ENCODE peak calls at places on chromosomes 11 and 22, in eight cellular contexts. Z is IMR-90, X is A549, S is K562, W is GM12878, A is H1, F is HepG2, Q is SK-N-SH. P is an unnamed sample.

GRCh38 chr22:17035246-17035645 is 27.2 kb upstream of the GAB4 start:
- DNase-seq in Z (no peak), X (no peak), S (no peak), W (no peak), A (no peak), F (no peak), Q (no peak), P (no peak)

GRCh38 chr22:32707971-32708370 is 93.5 kb upstream of the TIMP3 start:
- DNase-seq in Z (no peak), X (no peak), S (no peak), W (no peak), A (no peak), F (no peak), Q (no peak), P (no peak)

GRCh38 chr11:76918941-76919386 is 58.2 kb downstream of the ACER3 start:
- DNase-seq in Z (peak), X (peak), S (peak), W (peak), A (no peak), F (peak), Q (peak), P (peak)

GRCh38 chr22:46085831-46086576 is 64.3 kb upstream of the PPARA start:
- DNase-seq in Z (no peak), X (peak), S (peak), W (no peak), A (no peak), F (no peak), Q (no peak), P (peak)

GRCh38 chr11:35009941-35010337 is 93.5 kb downstream of the PDHX start:
- DNase-seq in Z (no peak), X (peak), S (no peak), W (no peak), A (no peak), F (no peak), Q (no peak), P (no peak)

GRCh38 chr22:19523240-19524169 is 705 bp downstream of the CLDN5 start:
- DNase-seq in Z (peak), X (no peak), S (peak), W (no peak), A (no peak), F (no peak), Q (peak), P (no peak)

GRCh38 chr11:87726511-87726910 is 448.7 kb downstream of the RAB38 start:
- DNase-seq in Z (no peak), X (no peak), S (no peak), W (no peak), A (no peak), F (no peak), Q (no peak), P (no peak)

GRCh38 chr11:16956538-16957153 is 57.6 kb downstream of the PLEKHA7 start:
- DNase-seq in Z (no peak), X (no peak), S (no peak), W (no peak), A (peak), F (no peak), Q (no peak), P (peak)

GRCh38 chr11:114044042-114044871 is 15.3 kb upstream of the ZBTB16 start:
- DNase-seq in Z (no peak), X (peak), S (no peak), W (no peak), A (no peak), F (no peak), Q (no peak), P (no peak)

GRCh38 chr22:27327981-27328721 is 473.4 kb downstream of the MN1 start:
- DNase-seq in Z (no peak), X (peak), S (no peak), W (no peak), A (no peak), F (no peak), Q (no peak), P (no peak)

GRCh38 chr11:68012843-68013610 is 2.9 kb downstream of the ALDH3B1 start:
- DNase-seq in Z (peak), X (peak), S (no peak), W (no peak), A (no peak), F (peak), Q (no peak), P (peak)

GRCh38 chr11:112161012-112161411 is 2.9 kb downstream of the IL18 start:
- DNase-seq in Z (no peak), X (no peak), S (no peak), W (no peak), A (no peak), F (no peak), Q (no peak), P (no peak)

GRCh38 chr11:126090452-126090851 is 27.8 kb upstream of the CDON start:
- DNase-seq in Z (no peak), X (no peak), S (no peak), W (no peak), A (no peak), F (no peak), Q (no peak), P (no peak)

GRCh38 chr22:49010086-49010863 is 817.4 kb downstream of the BRD1 start:
- DNase-seq in Z (no peak), X (no peak), S (no peak), W (no peak), A (no peak), F (no peak), Q (peak), P (no peak)

GRCh38 chr11:65468874-65469333 is 29.9 kb upstream of the MALAT1 start:
- DNase-seq in Z (no peak), X (peak), S (peak), W (no peak), A (no peak), F (peak), Q (peak), P (peak)

GRCh38 chr11:72842644-72843330 is 28.6 kb downstream of the ATG16L2 start:
- DNase-seq in Z (no peak), X (no peak), S (no peak), W (no peak), A (no peak), F (no peak), Q (no peak), P (no peak)

DNA sequence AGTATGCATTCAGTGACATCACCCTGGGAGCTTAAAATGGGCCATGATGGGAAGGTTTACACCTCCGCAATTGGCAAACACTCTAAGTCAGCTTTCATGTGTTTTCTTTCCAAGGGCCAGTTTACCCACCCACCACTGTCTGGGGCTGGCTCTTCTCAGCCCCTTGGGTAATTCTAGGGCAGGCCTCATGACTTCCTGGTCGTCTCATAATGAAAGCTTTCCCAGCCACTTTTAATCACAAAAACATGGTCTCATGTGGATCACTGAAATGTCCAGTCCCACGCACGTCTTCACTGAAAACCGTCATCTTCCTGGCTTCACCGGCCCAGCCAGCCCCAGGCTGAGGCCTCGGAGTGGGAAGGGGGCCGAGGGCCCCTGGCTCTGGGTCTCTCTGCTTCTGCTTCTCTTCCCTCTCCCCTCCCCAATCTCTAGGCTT is 58.5 kb upstream of the ANO1 start:
- DNase-seq in Z (peak), X (no peak), S (no peak), W (no peak), A (no peak), F (no peak), Q (no peak), P (no peak)
- H3K27ac ChIP-seq in Z (no peak), X (no peak), S (no peak), W (no peak), A (no peak), F (no peak), Q (no peak), P (no peak)

GRCh38 chr11:13277719-13278619 is at the start of gene BMAL1:
- DNase-seq in Z (no peak), X (no peak), S (no peak), W (no peak), A (no peak), F (no peak), Q (peak), P (no peak)
- TF ChIP-seq RAD21 in Z (no peak), X (no peak), S (no peak), W (no peak), A (no peak), F (no peak), Q (no peak), P (no peak)

GRCh38 chr11:124673333-124674167 is at the start of the genes SIAE and SPA17:
- DNase-seq in Z (peak), X (peak), S (peak), W (peak), A (peak), F (peak), Q (peak), P (peak)
- H3K27ac ChIP-seq in Z (peak), X (peak), S (peak), W (peak), A (no peak), F (peak), Q (peak), P (peak)

GRCh38 chr11:120527111-120527748 is 15.7 kb downstream of the GRIK4 start:
- DNase-seq in Z (peak), X (no peak), S (no peak), W (no peak), A (peak), F (no peak), Q (peak), P (no peak)
- TF ChIP-seq RAD21 in Z (no peak), X (no peak), S (no peak), W (no peak), A (peak), F (no peak), Q (peak), P (no peak)

DNA sequence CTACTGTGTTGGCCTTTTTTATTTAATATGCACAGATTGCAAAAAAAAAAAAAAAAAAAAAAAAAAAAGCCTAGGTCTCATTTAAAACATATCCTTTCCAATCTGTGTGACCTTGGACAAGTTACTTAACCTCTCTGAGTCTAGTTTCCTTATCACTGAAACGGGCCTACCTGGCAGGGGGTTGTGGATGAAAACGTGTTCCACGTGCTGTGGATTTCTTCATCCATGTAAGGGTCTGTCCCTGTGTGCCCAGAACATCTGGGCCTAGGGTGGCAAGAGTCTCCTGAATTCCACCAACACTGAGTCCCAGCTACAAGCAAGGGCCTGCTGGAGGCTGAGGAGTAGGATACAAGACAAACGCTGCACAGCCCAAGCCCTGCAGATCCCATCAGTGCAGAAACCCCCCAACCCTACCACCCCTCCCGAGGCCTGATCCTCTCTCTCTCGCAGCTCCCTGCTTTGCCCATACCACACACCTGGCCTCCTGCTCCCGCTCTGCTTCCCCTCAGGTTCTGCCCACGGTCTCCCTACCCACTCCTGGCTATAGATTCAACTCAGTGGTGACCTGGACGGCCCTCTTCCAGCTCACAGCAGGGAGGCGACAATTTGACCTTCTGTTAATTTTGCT is 4.7 kb upstream of the GNAZ start:
- DNase-seq in Z (no peak), X (no peak), S (peak), W (no peak), A (no peak), F (no peak), Q (peak), P (no peak)
- H3K27ac ChIP-seq in Z (no peak), X (no peak), S (no peak), W (no peak), A (no peak), F (no peak), Q (no peak), P (no peak)

DNA sequence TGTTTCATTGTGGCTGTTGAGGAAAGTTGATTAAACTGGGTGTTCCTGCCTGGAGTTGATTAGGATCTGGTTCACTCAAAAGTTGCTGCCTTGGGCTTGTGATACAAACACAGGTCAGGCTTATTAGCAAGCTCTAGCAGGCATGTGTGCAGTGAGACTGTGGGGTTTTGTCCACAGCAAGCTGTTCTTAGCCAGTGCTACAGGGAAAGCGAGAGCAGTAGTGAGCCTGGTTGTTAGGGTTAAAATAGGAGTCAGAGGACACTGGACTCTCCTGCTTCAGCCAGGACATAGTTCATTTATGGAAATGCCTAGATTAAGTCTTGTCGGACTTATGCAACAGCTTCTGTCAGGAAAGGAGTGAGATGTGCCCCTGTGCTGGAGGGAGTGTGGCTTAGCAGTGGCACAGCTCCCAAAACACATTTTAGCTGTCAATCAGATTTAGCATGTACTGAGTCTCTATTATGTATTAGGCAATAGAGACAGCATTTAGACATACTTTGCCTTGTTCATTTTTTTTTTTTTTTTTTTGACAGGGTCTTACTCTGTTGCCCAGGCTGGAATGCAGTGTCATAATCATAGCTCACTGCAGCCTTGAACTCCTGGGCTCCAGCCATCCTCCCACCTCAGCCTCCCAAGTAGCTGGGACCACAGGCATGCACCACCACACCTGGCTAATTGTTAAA is 8.7 kb downstream of the SNRPD3 start:
- DNase-seq in Z (no peak), X (no peak), S (no peak), W (no peak), A (no peak), F (peak), Q (no peak), P (no peak)
- TF ChIP-seq RAD21 in Z (no peak), X (no peak), S (no peak), W (no peak), A (no peak), F (no peak), Q (no peak), P (no peak)

DNA sequence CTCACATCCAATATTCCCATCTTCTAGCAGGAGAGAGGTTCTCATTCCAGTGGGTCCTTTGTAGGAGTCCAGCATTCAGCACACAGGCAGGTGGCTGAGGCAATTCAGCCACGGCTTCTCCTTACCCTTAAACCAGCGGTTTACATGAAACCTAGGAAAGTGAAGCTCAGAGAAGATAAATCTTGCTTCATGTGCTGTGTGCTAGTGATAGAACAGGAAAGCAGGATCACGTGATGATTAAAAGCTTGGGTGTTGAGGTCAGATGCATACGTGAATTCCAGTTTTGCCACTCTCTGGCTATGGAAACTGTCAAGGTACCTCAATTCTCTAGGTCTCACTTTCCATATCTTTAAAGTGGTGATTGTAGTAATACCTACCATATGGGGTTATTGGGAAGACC is 331.6 kb downstream of the INSC start:
- DNase-seq in Z (no peak), X (no peak), S (no peak), W (no peak), A (no peak), F (no peak), Q (no peak), P (no peak)
- H3K27ac ChIP-seq in Z (no peak), X (no peak), S (no peak), W (no peak), A (no peak), F (no peak), Q (no peak), P (no peak)

GRCh38 chr11:8268530-8269461 is 5.1 kb upstream of the LMO1 start:
- DNase-seq in Z (no peak), X (no peak), S (no peak), W (no peak), A (no peak), F (no peak), Q (peak), P (no peak)

GRCh38 chr11:8267831-8268529 is 4.3 kb upstream of the LMO1 start:
- DNase-seq in Z (no peak), X (no peak), S (no peak), W (no peak), A (no peak), F (no peak), Q (peak), P (no peak)

GRCh38 chr11:8271106-8271886 is 7.6 kb upstream of the LMO1 start:
- DNase-seq in Z (no peak), X (no peak), S (no peak), W (no peak), A (no peak), F (no peak), Q (no peak), P (no peak)

GRCh38 chr11:8267280-8267679 is 3.6 kb upstream of the LMO1 start:
- DNase-seq in Z (no peak), X (no peak), S (no peak), W (no peak), A (no peak), F (no peak), Q (no peak), P (no peak)

GRCh38 chr11:8269636-8270035 is 6.0 kb upstream of the LMO1 start:
- DNase-seq in Z (no peak), X (no peak), S (no peak), W (no peak), A (no peak), F (no peak), Q (no peak), P (no peak)
- TF ChIP-seq RAD21 in Z (no peak), X (no peak), S (no peak), W (no peak), A (no peak), F (no peak), Q (no peak), P (no peak)

GRCh38 chr11:46366260-46366659 is 15.2 kb upstream of the MDK start:
- DNase-seq in Z (no peak), X (no peak), S (no peak), W (no peak), A (no peak), F (no peak), Q (no peak), P (no peak)
- H3K27ac ChIP-seq in Z (no peak), X (no peak), S (no peak), W (no peak), A (no peak), F (no peak), Q (no peak), P (no peak)

GRCh38 chr22:22520020-22520656 is at the start of gene ZNF280A:
- DNase-seq in Z (no peak), X (peak), S (peak), W (no peak), A (no peak), F (peak), Q (no peak), P (peak)
- TF ChIP-seq RAD21 in Z (no peak), X (no peak), S (no peak), W (no peak), A (no peak), F (no peak), Q (no peak), P (no peak)

P was measured in HCT116.